ENCODE peak calls at places on chromosomes 6 and 20, in nine cellular contexts. One of them, this sample, is unnamed.

GRCh38 chr6:22880686-22881433 is 311.5 kb downstream of the HDGFL1 start:
- DNase-seq in DND-41: no peak
- DNase-seq in esophagus muscularis mucosa: no peak
- DNase-seq in activated CD8-positive, alpha-beta T cell treated with anti-CD3 and anti-CD28 coated beads for 36 hours: no peak
- DNase-seq in CD8-positive, alpha-beta T cell: no peak
- DNase-seq in GM23338: no peak
- DNase-seq in ascending aorta: no peak
- DNase-seq in breast epithelium: no peak
- DNase-seq in tibial nerve: no peak
- DNase-seq in this sample: no peak

GRCh38 chr6:45272626-45273025 is 55.5 kb upstream of the RUNX2 start:
- DNase-seq in esophagus muscularis mucosa: no peak
- DNase-seq in GM23338: no peak
- DNase-seq in activated CD8-positive, alpha-beta T cell treated with anti-CD3 and anti-CD28 coated beads for 36 hours: no peak
- DNase-seq in tibial nerve: no peak
- DNase-seq in ascending aorta: no peak
- DNase-seq in DND-41: no peak
- DNase-seq in CD8-positive, alpha-beta T cell: no peak
- DNase-seq in breast epithelium: no peak
- DNase-seq in this sample: no peak

GRCh38 chr6:138572200-138572875 is 73.0 kb upstream of the NHSL1 start:
- DNase-seq in ascending aorta: no peak
- DNase-seq in CD8-positive, alpha-beta T cell: no peak
- DNase-seq in esophagus muscularis mucosa: no peak
- DNase-seq in DND-41: no peak
- DNase-seq in tibial nerve: peak; percentile 60
- DNase-seq in activated CD8-positive, alpha-beta T cell treated with anti-CD3 and anti-CD28 coated beads for 36 hours: peak; percentile 20
- DNase-seq in GM23338: peak; percentile 88
- DNase-seq in breast epithelium: peak; percentile 83
- DNase-seq in this sample: no peak

GRCh38 chr6:41675176-41675767 is 37.0 kb downstream of the MDFI start:
- DNase-seq in esophagus muscularis mucosa: no peak
- DNase-seq in ascending aorta: no peak
- DNase-seq in breast epithelium: no peak
- DNase-seq in activated CD8-positive, alpha-beta T cell treated with anti-CD3 and anti-CD28 coated beads for 36 hours: no peak
- DNase-seq in DND-41: no peak
- DNase-seq in tibial nerve: no peak
- DNase-seq in GM23338: no peak
- DNase-seq in CD8-positive, alpha-beta T cell: no peak
- DNase-seq in this sample: no peak

GRCh38 chr20:49343246-49343645 is 65.4 kb upstream of the ZNFX1 start:
- DNase-seq in breast epithelium: no peak
- DNase-seq in DND-41: no peak
- DNase-seq in esophagus muscularis mucosa: no peak
- DNase-seq in CD8-positive, alpha-beta T cell: no peak
- DNase-seq in ascending aorta: no peak
- DNase-seq in tibial nerve: no peak
- DNase-seq in activated CD8-positive, alpha-beta T cell treated with anti-CD3 and anti-CD28 coated beads for 36 hours: no peak
- DNase-seq in GM23338: no peak
- DNase-seq in this sample: no peak

GRCh38 chr20:53220482-53221307 is 248.5 kb downstream of the TSHZ2 start:
- DNase-seq in GM23338: no peak
- DNase-seq in breast epithelium: no peak
- DNase-seq in ascending aorta: no peak
- DNase-seq in activated CD8-positive, alpha-beta T cell treated with anti-CD3 and anti-CD28 coated beads for 36 hours: no peak
- DNase-seq in CD8-positive, alpha-beta T cell: no peak
- DNase-seq in DND-41: no peak
- DNase-seq in esophagus muscularis mucosa: no peak
- DNase-seq in tibial nerve: no peak
- DNase-seq in this sample: no peak

GRCh38 chr20:9884061-9884460 is 45.2 kb upstream of the PAK5 start:
- DNase-seq in DND-41: no peak
- DNase-seq in CD8-positive, alpha-beta T cell: no peak
- DNase-seq in breast epithelium: no peak
- DNase-seq in tibial nerve: no peak
- DNase-seq in esophagus muscularis mucosa: no peak
- DNase-seq in GM23338: peak; percentile 53
- DNase-seq in ascending aorta: no peak
- DNase-seq in activated CD8-positive, alpha-beta T cell treated with anti-CD3 and anti-CD28 coated beads for 36 hours: no peak
- DNase-seq in this sample: no peak

GRCh38 chr20:47257771-47258170 is 98.7 kb downstream of the ZMYND8 start:
- DNase-seq in GM23338: no peak
- DNase-seq in breast epithelium: no peak
- DNase-seq in esophagus muscularis mucosa: no peak
- DNase-seq in ascending aorta: no peak
- DNase-seq in tibial nerve: no peak
- DNase-seq in CD8-positive, alpha-beta T cell: no peak
- DNase-seq in activated CD8-positive, alpha-beta T cell treated with anti-CD3 and anti-CD28 coated beads for 36 hours: no peak
- DNase-seq in DND-41: no peak
- DNase-seq in this sample: no peak

GRCh38 chr6:165863801-165864200 is 200.8 kb upstream of the PDE10A start:
- DNase-seq in GM23338: no peak
- DNase-seq in CD8-positive, alpha-beta T cell: no peak
- DNase-seq in activated CD8-positive, alpha-beta T cell treated with anti-CD3 and anti-CD28 coated beads for 36 hours: no peak
- DNase-seq in tibial nerve: no peak
- DNase-seq in esophagus muscularis mucosa: peak; percentile 70
- DNase-seq in DND-41: no peak
- DNase-seq in breast epithelium: no peak
- DNase-seq in ascending aorta: no peak
- DNase-seq in this sample: no peak

GRCh38 chr6:85678000-85678601 is 35.4 kb upstream of the SYNCRIP start:
- DNase-seq in ascending aorta: no peak
- DNase-seq in breast epithelium: no peak
- DNase-seq in tibial nerve: no peak
- DNase-seq in CD8-positive, alpha-beta T cell: no peak
- DNase-seq in esophagus muscularis mucosa: peak; percentile 93
- DNase-seq in activated CD8-positive, alpha-beta T cell treated with anti-CD3 and anti-CD28 coated beads for 36 hours: no peak
- DNase-seq in GM23338: no peak
- DNase-seq in DND-41: no peak
- DNase-seq in this sample: no peak

DNA sequence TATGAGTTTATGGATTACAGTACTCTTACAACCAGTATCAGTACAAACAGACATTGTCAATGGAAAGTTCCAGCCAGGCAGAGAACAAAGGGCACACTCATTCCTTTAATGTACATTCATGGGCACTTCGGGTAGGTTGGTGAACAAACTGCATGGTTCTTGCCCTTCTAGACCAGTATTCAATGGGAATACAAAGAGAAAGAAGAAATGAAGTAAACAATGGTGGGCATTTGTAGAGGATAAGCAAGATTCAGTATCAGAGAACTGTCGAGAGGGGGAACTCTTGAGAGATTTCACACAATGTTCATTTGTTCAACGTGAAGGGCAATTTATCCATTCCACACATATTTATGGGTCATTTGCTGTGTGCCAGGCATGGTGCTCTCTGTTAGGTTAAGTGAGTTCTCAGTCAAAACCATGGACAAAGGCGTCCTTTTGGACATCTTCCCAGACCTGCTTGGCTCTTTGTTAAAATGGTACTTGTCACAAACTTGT is 714.8 kb downstream of the DHX35 start:
- DNase-seq in activated CD8-positive, alpha-beta T cell treated with anti-CD3 and anti-CD28 coated beads for 36 hours: no peak
- DNase-seq in DND-41: no peak
- DNase-seq in breast epithelium: no peak
- DNase-seq in CD8-positive, alpha-beta T cell: no peak
- DNase-seq in esophagus muscularis mucosa: no peak
- DNase-seq in tibial nerve: no peak
- DNase-seq in ascending aorta: no peak
- DNase-seq in GM23338: peak; percentile 51
- DNase-seq in this sample: no peak
- TF ChIP-seq CTCF in activated CD8-positive, alpha-beta T cell treated with anti-CD3 and anti-CD28 coated beads for 36 hours: no peak
- TF ChIP-seq CTCF in DND-41: no peak
- TF ChIP-seq CTCF in breast epithelium: peak; percentile 16
- TF ChIP-seq CTCF in CD8-positive, alpha-beta T cell: no peak
- TF ChIP-seq CTCF in esophagus muscularis mucosa: no peak
- TF ChIP-seq CTCF in tibial nerve: peak; percentile 45
- TF ChIP-seq CTCF in ascending aorta: no peak
- TF ChIP-seq CTCF in GM23338: peak; percentile 61
- TF ChIP-seq CTCF in this sample: no peak

DNA sequence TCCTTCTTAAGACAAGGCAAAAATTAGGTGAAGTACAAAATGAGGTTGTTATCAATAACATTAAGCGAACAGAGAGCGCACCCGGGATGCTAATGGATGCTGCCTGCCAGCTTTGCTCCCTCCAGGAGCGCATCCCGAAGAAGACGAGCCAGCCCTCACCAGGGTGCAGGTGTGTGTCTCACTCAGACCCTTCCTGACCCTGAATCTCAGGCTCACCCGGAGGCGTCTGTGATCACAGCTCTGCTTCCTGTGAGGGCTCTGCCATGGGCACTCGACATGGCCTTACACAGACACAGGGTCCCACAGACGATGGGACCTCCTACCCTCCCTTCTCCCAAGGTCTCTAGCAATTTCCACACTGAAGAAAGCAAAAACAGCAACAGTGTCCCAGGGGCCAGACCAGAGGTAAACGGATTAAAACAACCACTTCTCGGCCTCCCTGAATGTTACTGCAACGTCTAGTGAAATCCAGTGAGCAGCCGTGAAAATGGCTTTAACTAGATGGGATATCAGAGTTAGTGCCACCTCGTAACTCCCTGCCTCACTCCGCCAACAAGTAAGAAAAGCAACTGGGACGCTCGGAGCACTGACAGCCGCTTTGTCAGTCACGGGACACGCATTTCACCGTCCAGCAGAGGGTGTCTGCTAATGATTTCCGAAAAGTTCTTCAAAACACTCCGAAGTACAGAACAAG is 11.7 kb downstream of the ZBTB46 start:
- DNase-seq in GM23338: peak; percentile 59
- DNase-seq in ascending aorta: no peak
- DNase-seq in activated CD8-positive, alpha-beta T cell treated with anti-CD3 and anti-CD28 coated beads for 36 hours: no peak
- DNase-seq in tibial nerve: peak; percentile 45
- DNase-seq in esophagus muscularis mucosa: no peak
- DNase-seq in CD8-positive, alpha-beta T cell: no peak
- DNase-seq in DND-41: no peak
- DNase-seq in breast epithelium: no peak
- DNase-seq in this sample: no peak
- TF ChIP-seq CTCF in GM23338: peak; percentile 40
- TF ChIP-seq CTCF in ascending aorta: no peak
- TF ChIP-seq CTCF in activated CD8-positive, alpha-beta T cell treated with anti-CD3 and anti-CD28 coated beads for 36 hours: no peak
- TF ChIP-seq CTCF in tibial nerve: no peak
- TF ChIP-seq CTCF in esophagus muscularis mucosa: peak; percentile 23
- TF ChIP-seq CTCF in CD8-positive, alpha-beta T cell: no peak
- TF ChIP-seq CTCF in DND-41: no peak
- TF ChIP-seq CTCF in breast epithelium: no peak
- TF ChIP-seq CTCF in this sample: no peak

DNA sequence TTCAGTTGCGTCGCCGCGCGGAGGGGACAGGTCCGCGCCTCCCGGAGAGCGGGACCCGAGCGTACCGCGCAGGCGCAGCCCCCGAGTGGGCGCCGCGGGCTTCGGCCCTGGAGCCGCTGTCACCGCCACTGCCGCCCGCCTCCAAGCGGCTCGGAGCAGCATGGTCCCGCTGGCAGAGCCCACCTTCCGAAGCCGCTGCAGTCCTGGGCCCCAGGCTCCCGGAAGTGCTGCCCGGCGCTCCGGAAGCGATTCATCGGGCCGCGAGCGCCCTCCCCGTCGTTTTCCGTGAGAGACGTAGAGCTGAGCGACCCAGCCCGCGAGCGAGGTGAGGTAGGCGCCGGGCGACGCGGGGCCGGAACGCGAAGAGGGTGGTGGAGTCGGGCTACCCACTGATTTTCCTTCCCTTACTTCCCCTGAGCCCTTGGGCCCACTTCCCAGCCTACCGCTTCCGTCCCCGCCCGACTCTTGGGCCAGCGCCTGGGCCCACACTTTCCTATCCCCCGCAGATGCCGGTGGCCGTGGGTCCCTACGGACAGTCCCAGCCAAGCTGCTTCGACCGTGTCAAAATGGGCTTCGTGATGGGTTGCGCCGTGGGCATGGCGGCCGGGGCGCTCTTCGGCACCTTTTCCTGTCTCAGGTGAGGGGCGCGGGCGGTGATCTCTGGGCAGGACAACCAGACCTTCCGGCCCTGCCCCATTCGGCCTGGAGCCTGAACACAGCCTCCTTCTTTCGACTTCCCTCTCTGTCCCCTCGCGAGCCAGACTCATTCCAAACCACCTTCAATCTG is at the start of the genes NFS1 and ROMO1:
- DNase-seq in breast epithelium: peak; percentile 79
- DNase-seq in ascending aorta: peak; percentile 37
- DNase-seq in activated CD8-positive, alpha-beta T cell treated with anti-CD3 and anti-CD28 coated beads for 36 hours: peak; percentile 93
- DNase-seq in CD8-positive, alpha-beta T cell: peak; percentile 89
- DNase-seq in tibial nerve: peak; percentile 76
- DNase-seq in DND-41: peak; percentile 91
- DNase-seq in esophagus muscularis mucosa: peak; percentile 96
- DNase-seq in GM23338: peak; percentile 95
- DNase-seq in this sample: peak; percentile 85
- TF ChIP-seq CTCF in breast epithelium: peak; percentile 26
- TF ChIP-seq CTCF in ascending aorta: peak; percentile 4
- TF ChIP-seq CTCF in activated CD8-positive, alpha-beta T cell treated with anti-CD3 and anti-CD28 coated beads for 36 hours: no peak
- TF ChIP-seq CTCF in CD8-positive, alpha-beta T cell: peak; percentile 21
- TF ChIP-seq CTCF in tibial nerve: no peak
- TF ChIP-seq CTCF in DND-41: peak; percentile 39
- TF ChIP-seq CTCF in esophagus muscularis mucosa: peak; percentile 36
- TF ChIP-seq CTCF in GM23338: no peak
- TF ChIP-seq CTCF in this sample: no peak

GRCh38 chr20:43722153-43722505 is 4.7 kb downstream of the GTSF1L start:
- DNase-seq in ascending aorta: no peak
- DNase-seq in esophagus muscularis mucosa: no peak
- DNase-seq in activated CD8-positive, alpha-beta T cell treated with anti-CD3 and anti-CD28 coated beads for 36 hours: peak; percentile 73
- DNase-seq in DND-41: no peak
- DNase-seq in tibial nerve: no peak
- DNase-seq in CD8-positive, alpha-beta T cell: peak; percentile 81
- DNase-seq in GM23338: no peak
- DNase-seq in breast epithelium: no peak
- DNase-seq in this sample: no peak

GRCh38 chr20:43723735-43724134 is 3.1 kb downstream of the GTSF1L start:
- DNase-seq in tibial nerve: no peak
- DNase-seq in GM23338: no peak
- DNase-seq in DND-41: no peak
- DNase-seq in esophagus muscularis mucosa: no peak
- DNase-seq in CD8-positive, alpha-beta T cell: no peak
- DNase-seq in breast epithelium: no peak
- DNase-seq in activated CD8-positive, alpha-beta T cell treated with anti-CD3 and anti-CD28 coated beads for 36 hours: no peak
- DNase-seq in ascending aorta: no peak
- DNase-seq in this sample: no peak

GRCh38 chr20:43721429-43722152 is 5.2 kb downstream of the GTSF1L start:
- DNase-seq in activated CD8-positive, alpha-beta T cell treated with anti-CD3 and anti-CD28 coated beads for 36 hours: no peak
- DNase-seq in CD8-positive, alpha-beta T cell: no peak
- DNase-seq in DND-41: no peak
- DNase-seq in breast epithelium: no peak
- DNase-seq in esophagus muscularis mucosa: no peak
- DNase-seq in tibial nerve: no peak
- DNase-seq in ascending aorta: no peak
- DNase-seq in GM23338: peak; percentile 34
- DNase-seq in this sample: no peak

GRCh38 chr20:43724383-43724782 is 2.4 kb downstream of the GTSF1L start:
- DNase-seq in activated CD8-positive, alpha-beta T cell treated with anti-CD3 and anti-CD28 coated beads for 36 hours: no peak
- DNase-seq in tibial nerve: no peak
- DNase-seq in esophagus muscularis mucosa: no peak
- DNase-seq in ascending aorta: no peak
- DNase-seq in DND-41: no peak
- DNase-seq in breast epithelium: no peak
- DNase-seq in GM23338: no peak
- DNase-seq in CD8-positive, alpha-beta T cell: no peak
- DNase-seq in this sample: no peak

DNA sequence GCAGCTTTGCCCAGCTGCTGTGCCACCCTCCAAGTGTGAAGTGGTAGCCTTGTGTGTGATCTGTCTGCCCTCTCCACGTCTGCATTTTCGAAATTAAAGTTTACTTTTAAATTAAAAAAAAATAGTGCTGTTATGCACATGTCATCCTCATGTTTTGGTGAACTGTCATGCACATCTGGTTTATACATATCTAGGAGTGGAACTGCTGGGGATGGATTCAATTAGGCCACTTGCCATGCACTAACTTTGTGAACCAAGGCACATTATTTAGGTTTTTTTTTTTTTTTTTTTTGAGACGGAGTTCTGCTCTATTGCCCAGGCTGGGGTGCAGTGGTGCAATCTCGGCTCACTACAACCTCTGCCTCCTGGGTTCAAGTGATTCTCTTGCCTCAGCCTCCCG is 3.6 kb downstream of the GTSF1L start:
- DNase-seq in CD8-positive, alpha-beta T cell: no peak
- DNase-seq in tibial nerve: no peak
- DNase-seq in ascending aorta: no peak
- DNase-seq in breast epithelium: no peak
- DNase-seq in DND-41: no peak
- DNase-seq in activated CD8-positive, alpha-beta T cell treated with anti-CD3 and anti-CD28 coated beads for 36 hours: no peak
- DNase-seq in GM23338: no peak
- DNase-seq in esophagus muscularis mucosa: no peak
- DNase-seq in this sample: no peak
- TF ChIP-seq CTCF in CD8-positive, alpha-beta T cell: no peak
- TF ChIP-seq CTCF in tibial nerve: no peak
- TF ChIP-seq CTCF in ascending aorta: no peak
- TF ChIP-seq CTCF in breast epithelium: no peak
- TF ChIP-seq CTCF in DND-41: no peak
- TF ChIP-seq CTCF in activated CD8-positive, alpha-beta T cell treated with anti-CD3 and anti-CD28 coated beads for 36 hours: no peak
- TF ChIP-seq CTCF in GM23338: no peak
- TF ChIP-seq CTCF in esophagus muscularis mucosa: no peak
- TF ChIP-seq CTCF in this sample: no peak

This sample was measured in activated B cell treated with CpG ODN at 0.5 μM for 24 hours.